ENCODE peak calls at places on chromosome 15, in nine cellular contexts. Q is cardiac fibroblast; P is amniotic stem cell; Z is pulmonary artery endothelial cell; O is spleen; A is activated effector memory CD4-positive, alpha-beta T cell treated with anti-CD3 and anti-CD28 coated beads, Interleukin-2, amount 50 U/mL, for 16 hours; U is lower lobe of right lung; G is midbrain; T is neural crest cell. S is an unnamed sample.

GRCh38 chr15:72222433-72222832 is 8.6 kb downstream of the PKM start:
- DNase-seq in Z (no peak), T (no peak), P (no peak), U (no peak), O (no peak), Q (peak), G (no peak), A (no peak), S (no peak)

GRCh38 chr15:65901836-65902235 is 32.5 kb downstream of the RAB11A start:
- DNase-seq in Q (no peak), P (no peak), U (no peak), G (no peak), A (no peak), Z (no peak), T (no peak), O (no peak), S (no peak)

GRCh38 chr15:29043731-29044485 is 158.1 kb downstream of the APBA2 start:
- DNase-seq in Q (no peak), A (no peak), U (no peak), O (peak), P (no peak), Z (no peak), T (no peak), G (peak), S (no peak)

GRCh38 chr15:51759557-51760070 is 8.2 kb downstream of the TMOD2 start:
- DNase-seq in T (no peak), G (no peak), P (no peak), O (no peak), Q (peak), Z (no peak), U (peak), A (peak), S (peak)

GRCh38 chr15:92277776-92278175 is 115.9 kb upstream of the ST8SIA2 start:
- DNase-seq in A (no peak), O (no peak), Q (no peak), G (peak), P (no peak), T (no peak), U (peak), Z (no peak), S (no peak)

GRCh38 chr15:99306694-99307338 is 55.5 kb downstream of the LRRC28 start:
- DNase-seq in O (no peak), P (no peak), G (no peak), Q (no peak), A (no peak), Z (no peak), U (no peak), T (no peak), S (no peak)

GRCh38 chr15:40075298-40076044 is 33.2 kb downstream of the BMF start:
- DNase-seq in A (no peak), U (no peak), P (no peak), O (peak), Z (no peak), G (no peak), Q (no peak), T (no peak), S (no peak)

GRCh38 chr15:86165263-86166204 is 85.9 kb downstream of the AGBL1 start:
- DNase-seq in Z (no peak), Q (no peak), O (no peak), G (no peak), U (no peak), A (no peak), P (no peak), T (no peak), S (no peak)

GRCh38 chr15:56732881-56733130 is 503 bp downstream of the ZNF280D start:
- DNase-seq in P (no peak), Z (no peak), U (no peak), T (no peak), O (no peak), A (no peak), G (peak), Q (no peak), S (peak)

GRCh38 chr15:29611057-29611456 is 211.2 kb downstream of the TJP1 start:
- DNase-seq in U (no peak), O (no peak), G (no peak), A (no peak), T (no peak), Z (no peak), P (no peak), Q (no peak), S (no peak)

GRCh38 chr15:89792106-89792805 is 16.1 kb downstream of the MESP2 start:
- DNase-seq in A (no peak), G (no peak), Q (no peak), T (no peak), P (no peak), U (no peak), Z (no peak), O (peak), S (no peak)

GRCh38 chr15:25673972-25674371 is 189.2 kb downstream of the ATP10A start:
- DNase-seq in O (no peak), G (no peak), Z (no peak), Q (no peak), A (no peak), T (no peak), U (no peak), P (no peak), S (no peak)

GRCh38 chr15:22878103-22878502 is 39.6 kb downstream of the NIPA2 start:
- DNase-seq in A (no peak), U (no peak), T (no peak), Z (no peak), G (no peak), P (no peak), O (no peak), Q (no peak), S (no peak)

GRCh38 chr15:47484119-47484518 is 233.2 kb upstream of the SEMA6D start:
- DNase-seq in P (no peak), U (no peak), A (no peak), T (no peak), G (no peak), O (no peak), Z (no peak), Q (peak), S (no peak)

GRCh38 chr15:93033434-93034045 is 55.5 kb downstream of the RGMA start:
- DNase-seq in O (no peak), Z (no peak), A (peak), G (no peak), Q (no peak), P (no peak), U (no peak), T (no peak), S (no peak)

GRCh38 chr15:78382114-78382886 is 42.1 kb downstream of the CRABP1 start:
- DNase-seq in U (no peak), T (no peak), P (no peak), Q (no peak), G (no peak), Z (no peak), O (no peak), A (no peak), S (no peak)

GRCh38 chr15:42082832-42083604 is 11.3 kb downstream of the PLA2G4D start:
- DNase-seq in A (no peak), Z (no peak), G (no peak), P (no peak), U (no peak), Q (no peak), O (no peak), T (no peak), S (no peak)

GRCh38 chr15:41935566-41936020 is 36.8 kb downstream of the EHD4 start:
- DNase-seq in A (no peak), U (no peak), P (no peak), T (no peak), Q (no peak), G (no peak), O (no peak), Z (no peak), S (no peak)

GRCh38 chr15:73773428-73773827 is 20.3 kb upstream of the INSYN1 start:
- DNase-seq in T (no peak), Z (no peak), G (no peak), P (no peak), A (no peak), Q (no peak), U (peak), O (no peak), S (no peak)

GRCh38 chr15:66644815-66645345 is 57.2 kb upstream of the SMAD6 start:
- DNase-seq in G (no peak), A (no peak), O (peak), Q (peak), U (no peak), P (no peak), T (no peak), Z (peak), S (no peak)

GRCh38 chr15:40330368-40330836 is 6.9 kb downstream of the INAFM2 start:
- DNase-seq in O (no peak), A (no peak), G (no peak), Z (no peak), T (no peak), Q (peak), U (peak), P (no peak), S (no peak)

GRCh38 chr15:43007551-43007950 is 87.0 kb upstream of the TTBK2 start:
- DNase-seq in U (no peak), T (no peak), G (no peak), A (no peak), Q (no peak), O (no peak), Z (no peak), P (no peak), S (no peak)

GRCh38 chr15:34365073-34365825 is 1.7 kb downstream of the LPCAT4 start:
- DNase-seq in A (no peak), P (no peak), O (no peak), G (no peak), U (no peak), Q (peak), Z (no peak), T (no peak), S (no peak)

GRCh38 chr15:52102468-52102867 is 10.1 kb downstream of the BCL2L10 start:
- DNase-seq in U (no peak), O (no peak), T (no peak), G (no peak), P (peak), A (no peak), Q (peak), Z (no peak), S (no peak)

GRCh38 chr15:31236184-31237041 is 90.2 kb upstream of the KLF13 start:
- DNase-seq in O (peak), T (no peak), U (peak), Q (peak), A (no peak), G (peak), P (peak), Z (peak), S (peak)

GRCh38 chr15:63232400-63232799 is 43.0 kb downstream of the RAB8B start:
- DNase-seq in A (no peak), O (no peak), T (no peak), P (no peak), G (no peak), U (no peak), Z (no peak), Q (peak), S (no peak)

S was measured in smooth muscle cell of the brain vasculature.